ENCODE peak calls at places on chromosomes 13 and 19, in seven cellular contexts. One of them, this sample, is unnamed.

GRCh38 chr19:13234518-13234917 is 84.3 kb downstream of the IER2 start:
- DNase-seq in hepatocyte: peak; percentile 62
- DNase-seq in skeletal muscle cell: no peak
- DNase-seq in germinal center: peak; percentile 82
- DNase-seq in activated CD8-positive, alpha-beta memory T cell treated with anti-CD3 and anti-CD28 coated beads for 4 hours: peak; percentile 30
- DNase-seq in neural progenitor cell: peak; percentile 76
- DNase-seq in GOT3: no peak
- DNase-seq in this sample: peak; percentile 56

GRCh38 chr13:101917833-101918755 is 465.6 kb downstream of the ITGBL1 start:
- DNase-seq in hepatocyte: no peak
- DNase-seq in skeletal muscle cell: no peak
- DNase-seq in GOT3: no peak
- DNase-seq in neural progenitor cell: peak; percentile 40
- DNase-seq in activated CD8-positive, alpha-beta memory T cell treated with anti-CD3 and anti-CD28 coated beads for 4 hours: no peak
- DNase-seq in germinal center: no peak
- DNase-seq in this sample: no peak

GRCh38 chr13:41587490-41587889 is 130.1 kb downstream of the RGCC start:
- DNase-seq in germinal center: peak; percentile 22
- DNase-seq in skeletal muscle cell: no peak
- DNase-seq in activated CD8-positive, alpha-beta memory T cell treated with anti-CD3 and anti-CD28 coated beads for 4 hours: peak; percentile 3
- DNase-seq in GOT3: no peak
- DNase-seq in hepatocyte: no peak
- DNase-seq in neural progenitor cell: peak; percentile 24
- DNase-seq in this sample: no peak

GRCh38 chr13:87368639-87369038 is 302.5 kb upstream of the SLITRK5 start:
- DNase-seq in hepatocyte: no peak
- DNase-seq in activated CD8-positive, alpha-beta memory T cell treated with anti-CD3 and anti-CD28 coated beads for 4 hours: no peak
- DNase-seq in skeletal muscle cell: no peak
- DNase-seq in GOT3: no peak
- DNase-seq in neural progenitor cell: no peak
- DNase-seq in germinal center: no peak
- DNase-seq in this sample: no peak

GRCh38 chr13:24050796-24051715 is 109.5 kb upstream of the SPATA13 start:
- DNase-seq in neural progenitor cell: no peak
- DNase-seq in GOT3: no peak
- DNase-seq in activated CD8-positive, alpha-beta memory T cell treated with anti-CD3 and anti-CD28 coated beads for 4 hours: no peak
- DNase-seq in skeletal muscle cell: no peak
- DNase-seq in germinal center: no peak
- DNase-seq in hepatocyte: no peak
- DNase-seq in this sample: no peak

GRCh38 chr19:50362030-50362412 is 3.4 kb downstream of the NAPSA start:
- DNase-seq in hepatocyte: no peak
- DNase-seq in skeletal muscle cell: no peak
- DNase-seq in activated CD8-positive, alpha-beta memory T cell treated with anti-CD3 and anti-CD28 coated beads for 4 hours: no peak
- DNase-seq in GOT3: no peak
- DNase-seq in neural progenitor cell: no peak
- DNase-seq in germinal center: no peak
- DNase-seq in this sample: no peak

GRCh38 chr19:6241680-6242079 is 38.1 kb downstream of the MLLT1 start:
- DNase-seq in activated CD8-positive, alpha-beta memory T cell treated with anti-CD3 and anti-CD28 coated beads for 4 hours: no peak
- DNase-seq in skeletal muscle cell: no peak
- DNase-seq in neural progenitor cell: no peak
- DNase-seq in germinal center: no peak
- DNase-seq in GOT3: no peak
- DNase-seq in hepatocyte: no peak
- DNase-seq in this sample: no peak

GRCh38 chr19:5897189-5897969 is 6.2 kb downstream of the NDUFA11 start:
- DNase-seq in activated CD8-positive, alpha-beta memory T cell treated with anti-CD3 and anti-CD28 coated beads for 4 hours: no peak
- DNase-seq in skeletal muscle cell: no peak
- DNase-seq in hepatocyte: no peak
- DNase-seq in germinal center: no peak
- DNase-seq in GOT3: no peak
- DNase-seq in neural progenitor cell: no peak
- DNase-seq in this sample: no peak

GRCh38 chr19:21434516-21434915 is 37.6 kb downstream of the ZNF493 start:
- DNase-seq in GOT3: no peak
- DNase-seq in activated CD8-positive, alpha-beta memory T cell treated with anti-CD3 and anti-CD28 coated beads for 4 hours: no peak
- DNase-seq in hepatocyte: no peak
- DNase-seq in neural progenitor cell: no peak
- DNase-seq in skeletal muscle cell: no peak
- DNase-seq in germinal center: no peak
- DNase-seq in this sample: no peak

GRCh38 chr13:57624565-57625435 is 6.7 kb upstream of the PCDH17 start:
- DNase-seq in GOT3: no peak
- DNase-seq in activated CD8-positive, alpha-beta memory T cell treated with anti-CD3 and anti-CD28 coated beads for 4 hours: no peak
- DNase-seq in skeletal muscle cell: no peak
- DNase-seq in neural progenitor cell: peak; percentile 86
- DNase-seq in germinal center: no peak
- DNase-seq in hepatocyte: peak; percentile 84
- DNase-seq in this sample: peak; percentile 42

GRCh38 chr13:110455941-110456340 is 105.6 kb downstream of the RAB20 start:
- DNase-seq in skeletal muscle cell: no peak
- DNase-seq in hepatocyte: peak; percentile 89
- DNase-seq in GOT3: peak; percentile 13
- DNase-seq in germinal center: peak; percentile 81
- DNase-seq in activated CD8-positive, alpha-beta memory T cell treated with anti-CD3 and anti-CD28 coated beads for 4 hours: peak; percentile 14
- DNase-seq in neural progenitor cell: peak; percentile 87
- DNase-seq in this sample: peak; percentile 69

GRCh38 chr19:34120846-34121639 is 51.3 kb upstream of the LSM14A start:
- DNase-seq in skeletal muscle cell: peak; percentile 6
- DNase-seq in hepatocyte: peak; percentile 48
- DNase-seq in activated CD8-positive, alpha-beta memory T cell treated with anti-CD3 and anti-CD28 coated beads for 4 hours: no peak
- DNase-seq in germinal center: peak; percentile 59
- DNase-seq in neural progenitor cell: peak; percentile 60
- DNase-seq in GOT3: no peak
- DNase-seq in this sample: peak; percentile 66

GRCh38 chr13:26558912-26559485 is 1.5 kb downstream of the WASF3 start:
- DNase-seq in neural progenitor cell: peak; percentile 83
- DNase-seq in activated CD8-positive, alpha-beta memory T cell treated with anti-CD3 and anti-CD28 coated beads for 4 hours: no peak
- DNase-seq in skeletal muscle cell: no peak
- DNase-seq in germinal center: no peak
- DNase-seq in GOT3: no peak
- DNase-seq in hepatocyte: peak; percentile 12
- DNase-seq in this sample: no peak

GRCh38 chr13:97130201-97130600 is 91.9 kb upstream of the MBNL2 start:
- DNase-seq in activated CD8-positive, alpha-beta memory T cell treated with anti-CD3 and anti-CD28 coated beads for 4 hours: no peak
- DNase-seq in neural progenitor cell: no peak
- DNase-seq in hepatocyte: no peak
- DNase-seq in germinal center: no peak
- DNase-seq in skeletal muscle cell: peak; percentile 72
- DNase-seq in GOT3: no peak
- DNase-seq in this sample: peak; percentile 82

GRCh38 chr19:1767464-1767933 is 14.2 kb downstream of the ONECUT3 start:
- DNase-seq in GOT3: no peak
- DNase-seq in neural progenitor cell: peak; percentile 67
- DNase-seq in hepatocyte: peak; percentile 53
- DNase-seq in skeletal muscle cell: no peak
- DNase-seq in germinal center: peak; percentile 90
- DNase-seq in activated CD8-positive, alpha-beta memory T cell treated with anti-CD3 and anti-CD28 coated beads for 4 hours: peak; percentile 33
- DNase-seq in this sample: peak; percentile 8

GRCh38 chr13:44803390-44803789 is 185.9 kb downstream of the NUFIP1 start:
- DNase-seq in neural progenitor cell: no peak
- DNase-seq in skeletal muscle cell: no peak
- DNase-seq in germinal center: no peak
- DNase-seq in activated CD8-positive, alpha-beta memory T cell treated with anti-CD3 and anti-CD28 coated beads for 4 hours: no peak
- DNase-seq in GOT3: no peak
- DNase-seq in hepatocyte: no peak
- DNase-seq in this sample: no peak